ENCODE peak calls at places on chromosome X, in eight cellular contexts. C, N, G, A, K, J, T and M are unnamed samples.

GRCh38 chrX:3393581-3394111 is 47.2 kb upstream of the MXRA5 start:
- DNase-seq in N (no peak), J (no peak), G (peak; percentile 63), A (no peak), T (no peak), C (no peak), K (peak; percentile 55), M (peak; percentile 50)

GRCh38 chrX:3362956-3363355 is 16.5 kb upstream of the MXRA5 start:
- DNase-seq in A (no peak), J (no peak), K (no peak), N (no peak), T (no peak), C (no peak), G (no peak), M (no peak)

GRCh38 chrX:148665001-148665400 is 164.6 kb downstream of the AFF2 start:
- DNase-seq in C (no peak), N (no peak), G (no peak), A (no peak), J (no peak), T (no peak), K (no peak), M (no peak)

GRCh38 chrX:22730542-22730941 is 269.2 kb upstream of the DDX53 start:
- DNase-seq in C (no peak), N (no peak), J (no peak), G (no peak), K (no peak), A (no peak), T (no peak), M (peak; percentile 54)

GRCh38 chrX:84336646-84337045 is 148.6 kb upstream of the RPS6KA6 start:
- DNase-seq in K (peak; percentile 17), J (no peak), A (peak; percentile 23), T (no peak), G (no peak), N (no peak), C (no peak), M (no peak)

GRCh38 chrX:53249387-53250042 is 24.5 kb upstream of the KDM5C start:
- DNase-seq in N (no peak), G (no peak), T (no peak), K (peak; percentile 12), C (no peak), J (no peak), A (no peak), M (no peak)

GRCh38 chrX:103608305-103608963 is 671 bp downstream of the TCEAL3 start:
- DNase-seq in J (no peak), N (peak; percentile 2), C (no peak), A (peak; percentile 15), T (no peak), K (no peak), G (peak; percentile 51), M (peak; percentile 67)

GRCh38 chrX:103845165-103845653 is 13.2 kb upstream of the RAB9B start:
- DNase-seq in C (peak; percentile 45), A (peak; percentile 83), N (no peak), K (peak; percentile 90), J (peak; percentile 20), T (peak; percentile 53), G (peak; percentile 73), M (peak; percentile 91)

GRCh38 chrX:80879143-80879542 is 69.5 kb upstream of the BRWD3 start:
- DNase-seq in N (no peak), J (no peak), G (no peak), T (no peak), K (no peak), C (no peak), A (peak; percentile 1), M (no peak)

GRCh38 chrX:106980952-106981626 is 18.9 kb downstream of the MORC4 start:
- DNase-seq in J (no peak), C (no peak), A (no peak), N (no peak), K (no peak), G (no peak), T (no peak), M (no peak)

GRCh38 chrX:8067754-8068469 is 103.2 kb downstream of the VCX2 start:
- DNase-seq in A (no peak), K (no peak), J (no peak), T (no peak), G (no peak), N (peak; percentile 21), C (no peak), M (no peak)

GRCh38 chrX:104854188-104854587 is 288.2 kb downstream of the IL1RAPL2 start:
- DNase-seq in J (no peak), G (no peak), T (no peak), A (no peak), N (no peak), K (no peak), C (no peak), M (no peak)

GRCh38 chrX:150146271-150146888 is 208.1 kb upstream of the EOLA2 start:
- DNase-seq in K (no peak), J (no peak), N (no peak), G (peak; percentile 41), A (peak; percentile 19), T (no peak), C (no peak), M (peak; percentile 58)

GRCh38 chrX:17412692-17413091 is 37.7 kb downstream of the NHS start:
- DNase-seq in G (no peak), C (peak; percentile 43), N (no peak), A (peak; percentile 79), J (no peak), K (peak; percentile 27), T (no peak), M (no peak)

GRCh38 chrX:134684956-134685355 is 26.7 kb upstream of the PLAC1 start:
- DNase-seq in N (no peak), A (no peak), K (no peak), G (no peak), J (no peak), T (no peak), C (no peak), M (no peak)

GRCh38 chrX:71067727-71068051 is 445 bp downstream of the SNX12 start:
- DNase-seq in A (no peak), J (no peak), K (no peak), T (no peak), C (no peak), N (no peak), G (no peak), M (no peak)

GRCh38 chrX:154357205-154357604 is 17.2 kb downstream of the FLNA start:
- DNase-seq in J (no peak), A (peak; percentile 15), C (no peak), T (no peak), G (no peak), N (no peak), K (no peak), M (no peak)

GRCh38 chrX:19609541-19609940 is 94.2 kb upstream of the MAP3K15 start:
- DNase-seq in N (no peak), T (no peak), G (no peak), C (no peak), K (no peak), J (no peak), A (no peak), M (no peak)

GRCh38 chrX:12972239-12972638 is 2.7 kb upstream of the TMSB4X start:
- DNase-seq in G (no peak), T (no peak), J (no peak), N (no peak), A (no peak), C (no peak), K (no peak), M (no peak)

GRCh38 chrX:154827624-154828408 is 6.6 kb downstream of the SMIM9 start:
- DNase-seq in N (no peak), C (no peak), T (no peak), A (no peak), G (no peak), K (no peak), J (no peak), M (no peak)

GRCh38 chrX:154046262-154046771 is 26.6 kb upstream of the IRAK1 start:
- DNase-seq in A (peak; percentile 94), C (peak; percentile 64), N (no peak), J (no peak), T (no peak), G (no peak), K (peak; percentile 94), M (no peak)

GRCh38 chrX:63434665-63435064 is 83.5 kb upstream of the SPIN4 start:
- DNase-seq in T (no peak), C (no peak), N (no peak), G (peak; percentile 90), J (no peak), K (no peak), A (peak; percentile 55), M (peak; percentile 53)

GRCh38 chrX:97524997-97525396 is 641.3 kb downstream of the RPA4 start:
- DNase-seq in J (no peak), A (peak; percentile 62), N (no peak), T (no peak), C (no peak), G (peak; percentile 75), K (peak; percentile 24), M (no peak)

GRCh38 chrX:37454537-37455285 is 105.5 kb downstream of the PRRG1 start:
- DNase-seq in G (peak; percentile 79), N (no peak), A (peak; percentile 51), C (no peak), T (no peak), J (no peak), K (peak; percentile 37), M (peak; percentile 55)

GRCh38 chrX:50081282-50081955 is 119.4 kb downstream of the AKAP4 start:
- DNase-seq in N (no peak), C (no peak), J (no peak), K (peak; percentile 47), A (peak; percentile 29), T (no peak), G (no peak), M (peak; percentile 76)

GRCh38 chrX:138710866-138711331 is 618 bp downstream of the FGF13 start:
- DNase-seq in G (peak; percentile 69), T (no peak), A (no peak), C (no peak), J (no peak), K (no peak), N (no peak), M (peak; percentile 72)

GRCh38 chrX:65196758-65197371 is 220.6 kb upstream of the ZC4H2 start:
- DNase-seq in C (no peak), K (no peak), T (peak; percentile 20), A (no peak), G (peak; percentile 89), N (no peak), J (no peak), M (peak; percentile 92)